ENCODE peak calls at places on chromosomes 12 and 14, in four cellular contexts. D, Z, I and U are unnamed samples.

GRCh38 chr12:130162267-130162666 is at the start of gene FZD10:
- DNase-seq in Z (no peak), D (peak), I (peak), U (no peak)

GRCh38 chr12:14167005-14167628 is 185.7 kb upstream of the GRIN2B start:
- DNase-seq in Z (no peak), I (peak), D (no peak), U (no peak)

GRCh38 chr12:90995041-90995440 is 9.7 kb downstream of the EPYC start:
- DNase-seq in I (no peak), Z (no peak), D (no peak), U (no peak)

GRCh38 chr12:76236640-76237039 is 111.6 kb downstream of the BBS10 start:
- DNase-seq in Z (no peak), D (no peak), I (peak), U (no peak)

GRCh38 chr12:49296836-49297694 is 2.1 kb downstream of the PRPH start:
- DNase-seq in I (peak), Z (no peak), D (no peak), U (no peak)

GRCh38 chr12:95402096-95402495 is 71.9 kb upstream of the METAP2 start:
- DNase-seq in Z (no peak), D (no peak), I (no peak), U (no peak)

GRCh38 chr12:15613981-15614380 is 175.2 kb downstream of the EPS8 start:
- DNase-seq in I (peak), D (no peak), Z (no peak), U (no peak)

GRCh38 chr12:67759829-67760228 is 111.3 kb downstream of the DYRK2 start:
- DNase-seq in Z (no peak), I (no peak), D (no peak), U (no peak)

GRCh38 chr12:127108360-127109215 is 1158.4 kb upstream of the TMEM132C start:
- DNase-seq in Z (no peak), D (peak), I (peak), U (no peak)

GRCh38 chr12:49055978-49056754 is 4.4 kb downstream of the KMT2D start:
- DNase-seq in D (peak), Z (no peak), I (peak), U (no peak)

GRCh38 chr14:33026850-33027420 is 88.3 kb downstream of the NPAS3 start:
- DNase-seq in D (no peak), I (peak), Z (no peak), U (no peak)

GRCh38 chr14:73612339-73613045 is at the start of gene ACOT6:
- DNase-seq in D (peak), Z (peak), I (peak), U (peak)

GRCh38 chr14:75770635-75771034 is 109.6 kb downstream of the TTLL5 start:
- DNase-seq in I (no peak), D (no peak), Z (no peak), U (no peak)

GRCh38 chr14:85519661-85520305 is 10.2 kb upstream of the FLRT2 start:
- DNase-seq in I (no peak), D (no peak), Z (no peak), U (no peak)

GRCh38 chr12:2160043-2160442 is 107.3 kb downstream of the CACNA1C start:
- DNase-seq in D (no peak), I (no peak), Z (no peak), U (no peak)
- H3K27ac ChIP-seq in D (peak), I (no peak), Z (peak), U (peak)

GRCh38 chr14:105340821-105341408 is 26.4 kb downstream of the PACS2 start:
- DNase-seq in D (no peak), Z (no peak), I (no peak), U (no peak)
- H3K27ac ChIP-seq in D (peak), Z (no peak), I (no peak), U (no peak)

GRCh38 chr14:22124071-22124613 is 450.5 kb upstream of the OR4E1 start:
- DNase-seq in Z (no peak), D (no peak), I (no peak), U (no peak)
- H3K27ac ChIP-seq in Z (no peak), D (no peak), I (no peak), U (no peak)

DNA sequence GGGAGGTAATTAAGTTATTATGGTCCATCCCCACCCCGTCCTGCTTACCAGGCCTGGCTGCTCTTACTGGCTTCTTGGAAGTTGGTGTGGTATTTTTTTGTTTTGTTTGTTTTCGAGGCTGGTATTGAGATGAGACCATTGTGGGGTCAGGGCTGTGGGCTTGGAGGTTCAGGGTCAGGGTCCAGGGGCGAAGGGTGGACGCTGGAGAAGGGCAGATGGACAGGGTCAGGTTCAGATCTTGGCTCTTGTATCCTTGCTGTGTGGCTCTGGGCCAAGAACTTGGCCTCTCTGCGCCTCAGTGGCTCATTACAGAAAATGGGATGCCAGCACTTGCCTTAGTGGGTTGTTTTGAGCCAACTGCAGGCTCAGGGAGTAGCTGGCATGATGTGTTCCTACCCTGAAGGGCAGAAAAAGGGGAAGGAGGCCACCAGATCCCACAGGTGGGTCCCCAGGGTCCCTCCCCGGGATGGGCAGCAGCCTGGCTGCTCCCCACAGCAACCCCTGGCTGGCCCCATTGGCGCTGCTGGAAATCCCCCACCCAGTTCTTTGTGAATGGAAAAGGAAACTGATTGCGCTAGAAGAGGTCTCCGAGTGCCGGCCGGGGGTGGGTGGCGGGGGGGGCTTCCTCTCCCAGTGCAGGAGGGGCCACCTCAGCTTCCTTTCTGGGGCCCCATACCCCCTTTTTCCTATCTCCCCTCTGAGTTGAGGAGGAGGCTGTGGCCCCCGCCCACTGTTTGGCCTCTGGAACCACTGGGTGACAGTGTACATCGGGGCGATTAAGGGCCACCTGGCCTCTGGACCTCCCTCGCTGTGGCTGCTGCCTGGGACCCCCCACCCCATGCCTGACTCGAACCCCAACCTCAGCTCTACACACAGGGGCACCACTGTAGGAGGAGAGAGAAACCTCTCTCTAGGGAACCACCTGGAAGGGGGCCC is 25.0 kb downstream of the SH2B3 start:
- DNase-seq in I (no peak), D (no peak), Z (no peak), U (no peak)
- H3K27ac ChIP-seq in I (no peak), D (peak), Z (peak), U (no peak)

DNA sequence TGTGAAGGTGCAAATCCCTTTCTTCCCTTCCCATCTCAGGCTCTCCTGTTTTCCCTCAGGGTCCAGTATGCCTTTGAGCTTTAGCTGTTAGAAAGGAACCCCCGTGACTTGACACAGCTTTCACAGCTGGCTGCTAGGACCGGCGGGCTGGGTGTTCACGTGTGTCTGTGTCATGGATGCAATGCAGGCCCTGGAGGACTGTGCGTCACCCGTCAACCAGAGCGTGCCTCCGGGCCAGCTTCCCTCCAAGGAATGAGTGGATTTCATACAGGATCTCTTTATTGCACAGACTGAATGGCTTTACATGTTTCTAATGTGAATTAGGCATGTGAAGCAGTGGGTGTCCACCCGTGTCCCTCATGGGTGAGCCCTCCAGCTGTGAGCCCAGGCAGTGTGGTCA is 77.4 kb downstream of the AACS start:
- DNase-seq in I (peak), D (no peak), Z (no peak), U (no peak)
- H3K27ac ChIP-seq in I (peak), D (peak), Z (no peak), U (no peak)